ENCODE peak calls at places on chromosomes 5 and 9, in seven cellular contexts. T is stimulated activated CD4-positive, alpha-beta T cell treated with anti-CD3 and anti-CD28 coated beads, Interleukin-4, amount 100 ng/mL, for 24 hours; J is neural progenitor cell; M is KG1; Q is Right ventricle myocardium superior; I is psoas muscle; S is activated T-cell treated with anti-CD3 and anti-CD28 coated beads, Interleukin-2, amount 50 U/mL, for 72 hours. C is an unnamed sample.
A peak's percentile ranks its signal among the peaks of the same experiment; 100 is the strongest.

GRCh38 chr9:136474974-136475865 is 7.6 kb downstream of the SEC16A start:
- DNase-seq in Q (no peak), I (no peak), J (no peak), T (no peak), M (no peak), S (no peak), C (no peak)

GRCh38 chr9:12859704-12860251 is 85.0 kb downstream of the LURAP1L start:
- DNase-seq in M (no peak), I (no peak), T (no peak), J (no peak), S (no peak), Q (no peak), C (peak; percentile 8)

GRCh38 chr5:40578501-40579451 is 100.9 kb upstream of the PTGER4 start:
- DNase-seq in J (no peak), Q (peak; percentile 35), S (peak; percentile 74), I (no peak), M (no peak), T (peak; percentile 74), C (no peak)

GRCh38 chr5:74415695-74416102 is 224.8 kb downstream of the ENC1 start:
- DNase-seq in M (peak; percentile 22), T (no peak), I (no peak), Q (no peak), S (no peak), J (no peak), C (no peak)

GRCh38 chr5:143128412-143129071 is 274.9 kb downstream of the NR3C1 start:
- DNase-seq in S (no peak), Q (no peak), I (no peak), T (no peak), M (no peak), J (no peak), C (no peak)

GRCh38 chr9:35826071-35826701 is 2.3 kb downstream of the FAM221B start:
- DNase-seq in S (peak; percentile 31), I (no peak), M (no peak), J (peak; percentile 55), Q (no peak), T (peak; percentile 38), C (peak; percentile 55)

GRCh38 chr9:24986331-24986730 is 440.6 kb upstream of the IZUMO3 start:
- DNase-seq in I (no peak), J (peak; percentile 15), S (no peak), M (no peak), T (no peak), Q (no peak), C (no peak)

GRCh38 chr5:63916786-63917185 is 45.5 kb downstream of the HTR1A start:
- DNase-seq in Q (no peak), T (no peak), S (no peak), M (no peak), J (no peak), I (no peak), C (no peak)